ENCODE peak calls at places on chromosomes 12 and 14, in four cellular contexts. M is IMR-90, R is A549, U is K562. N is an unnamed sample.

GRCh38 chr12:128853321-128854197 is at the start of gene GLT1D1:
- DNase-seq in R (no peak), U (no peak), M (no peak), N (no peak)

GRCh38 chr14:92513966-92514843 is 624 bp downstream of the RIN3 start:
- DNase-seq in M (peak; percentile 22), U (no peak), R (peak; percentile 40), N (peak; percentile 36)

GRCh38 chr12:79737875-79738718 is 47.3 kb upstream of the PAWR start:
- DNase-seq in M (peak; percentile 70), R (peak; percentile 52), U (peak; percentile 45), N (peak; percentile 68)

GRCh38 chr12:33476058-33476457 is 36.4 kb upstream of the SYT10 start:
- DNase-seq in M (no peak), R (no peak), U (no peak), N (no peak)

GRCh38 chr12:95611676-95612309 is 60.5 kb upstream of the USP44 start:
- DNase-seq in M (peak; percentile 74), R (no peak), U (no peak), N (peak; percentile 62)

GRCh38 chr12:74820324-74820723 is 282.7 kb downstream of the ATXN7L3B start:
- DNase-seq in R (no peak), U (no peak), M (no peak), N (no peak)

GRCh38 chr12:76563061-76563460 is 3.5 kb upstream of the OSBPL8 start:
- DNase-seq in M (no peak), U (no peak), R (no peak), N (no peak)

GRCh38 chr12:108647936-108648287 is 14.2 kb upstream of the SELPLG start:
- DNase-seq in M (no peak), R (no peak), U (no peak), N (no peak)

GRCh38 chr12:100823988-100824387 is 29.4 kb downstream of the ANO4 start:
- DNase-seq in M (peak; percentile 69), R (no peak), U (no peak), N (no peak)

DNA sequence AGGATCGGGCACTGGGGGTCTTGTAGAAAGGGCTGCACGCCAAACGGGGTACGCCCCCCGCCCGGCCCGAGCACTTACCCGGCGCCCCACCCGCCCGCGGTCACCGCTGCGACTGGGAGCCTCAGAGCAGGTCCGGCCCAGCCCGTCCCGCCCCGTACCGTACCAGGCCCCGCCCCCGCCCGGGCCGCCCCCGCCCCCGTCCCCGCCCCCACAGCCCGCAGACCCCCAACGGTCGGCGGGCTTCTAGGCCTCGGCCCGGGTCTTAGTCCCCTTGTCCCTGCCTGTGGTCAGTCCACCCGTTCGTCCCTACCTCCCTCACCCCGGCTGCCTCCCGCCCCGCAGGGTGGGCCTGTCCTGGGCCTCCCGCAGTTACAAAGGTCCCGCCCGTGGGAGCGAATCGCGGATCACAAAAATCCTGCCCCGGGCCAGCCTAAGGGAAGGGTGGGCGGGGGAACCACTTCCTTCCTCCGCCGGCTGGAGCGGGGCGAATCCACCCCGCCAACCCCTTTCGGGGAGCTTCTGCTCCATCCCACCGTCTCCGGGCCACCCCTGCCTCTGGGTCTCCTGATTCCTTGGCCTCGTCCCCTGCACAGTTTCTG is at the start of gene HVCN1:
- DNase-seq in M (no peak), R (no peak), U (peak; percentile 67), N (no peak)
- TF ChIP-seq MAZ in M (no peak), R (no peak), U (no peak), N (no peak)

GRCh38 chr14:94823556-94824341 is 53.8 kb upstream of the GSC start:
- DNase-seq in R (peak; percentile 31), U (peak; percentile 7), M (no peak), N (peak; percentile 65)

GRCh38 chr14:94826774-94827173 is 56.9 kb upstream of the GSC start:
- DNase-seq in M (no peak), R (no peak), U (no peak), N (peak; percentile 41)

GRCh38 chr14:94831085-94831484 is 61.2 kb upstream of the GSC start:
- DNase-seq in U (no peak), M (no peak), R (no peak), N (no peak)

DNA sequence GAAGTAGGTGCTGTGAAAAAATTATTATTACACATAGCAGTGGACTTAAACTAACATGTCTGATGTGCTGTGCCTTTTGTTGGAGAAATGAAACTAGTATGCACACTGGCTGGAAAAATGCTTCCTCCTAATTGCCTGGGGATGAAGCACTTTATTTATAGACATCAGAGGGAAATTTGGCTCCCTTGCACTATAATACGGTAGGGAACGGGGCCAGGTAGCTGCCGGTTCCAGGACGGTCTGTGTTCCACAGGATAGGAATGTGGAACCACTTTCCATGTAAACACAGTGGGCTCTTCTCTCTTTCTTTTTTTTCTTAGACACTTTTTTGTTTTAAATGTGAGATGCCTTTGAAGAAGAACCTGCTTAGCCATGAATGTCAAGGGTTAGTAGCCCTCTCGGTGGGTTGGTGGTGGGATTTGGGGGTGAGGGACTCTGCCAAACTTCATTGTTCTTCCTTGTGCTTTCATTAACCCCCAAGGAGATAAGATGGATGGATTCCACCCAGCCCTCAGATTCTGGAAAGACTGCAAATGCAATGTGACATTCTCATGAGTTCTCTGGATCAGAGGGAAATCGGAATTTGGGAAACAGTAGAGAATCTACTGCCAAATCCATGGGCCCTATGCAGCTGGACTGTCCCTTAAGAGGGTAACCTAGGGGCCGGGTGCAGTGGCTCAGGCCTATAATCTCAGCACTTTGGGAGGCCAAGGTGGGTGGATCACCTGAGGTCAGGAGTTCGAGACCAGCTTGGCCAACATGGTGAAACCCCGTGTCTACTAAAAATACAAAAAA is 58.0 kb upstream of the GSC start:
- DNase-seq in R (no peak), M (no peak), U (no peak), N (no peak)
- TF ChIP-seq MAZ in R (no peak), M (no peak), U (no peak), N (no peak)

DNA sequence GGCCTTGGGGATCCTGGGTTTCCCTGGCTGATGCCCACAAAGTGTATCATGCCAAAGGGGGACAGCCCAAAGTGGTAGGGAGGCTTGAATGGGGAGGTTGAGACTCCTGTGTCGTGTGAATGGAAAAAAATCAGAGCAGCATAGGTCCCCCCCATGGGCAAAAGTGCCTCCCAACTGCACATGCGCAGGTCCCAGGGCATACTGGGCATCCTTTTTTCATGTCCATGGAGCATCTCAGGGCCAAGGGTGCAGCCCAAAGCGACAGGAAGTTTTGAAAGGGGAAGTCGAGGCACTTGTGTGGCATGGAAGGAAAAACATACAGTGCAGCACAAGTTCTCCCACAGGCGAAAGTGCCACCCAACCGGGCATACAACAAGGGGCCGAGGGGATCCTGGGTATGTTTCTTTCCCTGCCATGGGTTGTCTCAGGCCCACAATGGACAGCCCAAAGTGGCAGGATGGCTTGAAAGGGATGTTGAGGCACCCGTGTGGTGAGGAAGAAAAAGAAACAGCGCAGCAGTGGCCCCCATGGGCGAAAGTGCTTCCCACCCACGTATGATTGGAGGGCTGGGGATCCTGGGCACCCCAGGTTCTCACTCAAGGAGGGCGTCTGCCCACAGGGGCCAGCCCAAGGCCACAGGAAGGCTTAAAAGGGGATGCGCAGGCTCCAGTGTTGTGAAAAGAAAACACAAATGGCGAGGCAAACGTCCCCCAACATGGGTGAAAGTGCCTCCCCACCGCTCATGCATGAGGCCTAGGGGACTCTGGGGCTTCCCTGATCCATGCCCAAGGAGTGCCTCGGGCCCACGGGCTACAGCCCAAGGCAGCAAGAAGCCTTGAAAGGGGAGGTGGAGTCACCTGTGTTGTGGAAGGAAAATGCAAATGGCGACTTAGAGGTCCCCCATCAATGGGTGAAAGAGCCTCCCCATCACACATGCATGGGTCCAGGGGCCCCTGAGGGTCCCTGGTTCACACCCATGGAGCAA is 573.7 kb downstream of the ALG10 start:
- DNase-seq in R (no peak), M (no peak), U (no peak), N (no peak)
- TF ChIP-seq MAZ in R (no peak), M (no peak), U (no peak), N (no peak)

GRCh38 chr14:87989613-87990299 is 3.2 kb downstream of the GALC start:
- DNase-seq in M (no peak), U (no peak), R (no peak), N (no peak)

GRCh38 chr14:87993485-87993809 is 465 bp upstream of the GALC start:
- DNase-seq in U (no peak), M (no peak), R (no peak), N (no peak)

GRCh38 chr14:87990687-87991086 is 2.3 kb downstream of the GALC start:
- DNase-seq in M (no peak), R (no peak), U (no peak), N (no peak)

GRCh38 chr14:87992720-87993484 is at the start of gene GALC:
- DNase-seq in M (peak; percentile 89), R (peak; percentile 73), U (peak; percentile 80), N (no peak)

GRCh38 chr14:87992349-87992719 is 648 bp downstream of the GALC start:
- DNase-seq in R (no peak), M (peak; percentile 11), U (no peak), N (no peak)
- TF ChIP-seq MAZ in R (no peak), M (no peak), U (no peak), N (no peak)

DNA sequence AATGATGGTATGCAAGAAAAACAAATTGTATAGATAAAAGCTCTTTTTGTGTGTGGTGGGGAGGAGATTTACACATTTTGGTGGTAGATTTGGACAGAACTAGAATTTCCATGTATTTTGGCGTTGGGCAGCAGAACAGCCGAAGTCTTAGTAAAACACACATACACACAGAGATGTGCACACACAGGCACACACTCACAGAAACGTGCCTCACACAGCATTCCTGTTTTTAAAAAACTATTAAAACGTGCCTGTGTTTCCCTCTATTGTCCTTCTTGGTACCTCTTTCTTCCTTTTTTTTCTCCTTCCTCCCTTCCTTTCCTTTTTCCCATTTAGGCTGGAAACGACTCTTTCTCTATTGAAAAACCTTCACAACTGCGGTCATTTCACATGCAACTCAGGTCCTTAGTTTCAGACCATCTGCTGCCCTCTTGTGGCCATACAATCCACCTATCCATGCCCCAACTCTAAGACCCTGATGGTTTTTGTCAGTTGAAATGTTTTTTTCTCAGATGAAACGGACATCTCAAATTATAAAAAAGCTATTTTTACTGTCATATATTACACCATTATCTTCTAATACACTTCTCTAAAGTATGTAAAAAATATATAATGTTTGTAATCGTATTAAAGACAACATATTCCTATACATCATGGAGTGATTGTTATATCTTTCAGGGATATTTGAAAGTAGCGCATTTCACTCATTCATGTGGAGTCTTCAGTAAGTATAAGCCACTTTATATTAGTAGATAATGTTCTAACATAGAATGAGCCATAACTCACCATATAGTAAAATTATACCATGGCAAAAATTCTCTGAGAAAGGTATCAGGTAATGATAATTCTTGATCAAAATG is 386.7 kb upstream of the NOVA1 start:
- DNase-seq in M (peak; percentile 31), R (no peak), U (peak; percentile 11), N (peak; percentile 64)
- TF ChIP-seq MAZ in M (no peak), R (no peak), U (no peak), N (no peak)

GRCh38 chr12:47216150-47216677 is 136.5 kb upstream of the AMIGO2 start:
- DNase-seq in U (no peak), R (no peak), M (no peak), N (no peak)
- TF ChIP-seq MAZ in U (no peak), R (no peak), M (no peak), N (no peak)

GRCh38 chr12:88628856-88629509 is 48.7 kb upstream of the KITLG start:
- DNase-seq in R (no peak), U (no peak), M (peak; percentile 22), N (no peak)
- TF ChIP-seq MAZ in R (no peak), U (no peak), M (no peak), N (no peak)

GRCh38 chr14:93788307-93788556 is at the start of gene PRIMA1:
- DNase-seq in M (no peak), U (no peak), R (no peak), N (no peak)
- TF ChIP-seq MAZ in M (no peak), U (no peak), R (no peak), N (no peak)

N was measured in HepG2.